ENCODE peak calls at places on chromosomes 13 and 19, in ten cellular contexts. B is AG04449; D is AG04450; U is CD8-positive, alpha-beta memory T cell; H is psoas muscle; P is lower leg skin; G is body of pancreas; Z is brain microvascular endothelial cell; S is adipocyte; Y is Peyer's patch. I is an unnamed sample.

GRCh38 chr19:29842471-29843179 is 30.8 kb downstream of the CCNE1 start:
- DNase-seq in B (no peak), D (no peak), U (no peak), H (peak; percentile 39), P (no peak), G (no peak), Z (no peak), S (no peak), Y (no peak), I (peak; percentile 57)

GRCh38 chr13:58434943-58435342 is 803.4 kb downstream of the PCDH17 start:
- DNase-seq in B (no peak), D (no peak), U (no peak), H (no peak), P (no peak), G (no peak), Z (no peak), S (no peak), Y (no peak), I (no peak)

GRCh38 chr19:54674021-54674617 is 11.3 kb downstream of the LILRB4 start:
- DNase-seq in B (no peak), D (no peak), U (no peak), H (no peak), P (no peak), G (no peak), Z (no peak), S (peak; percentile 53), Y (no peak), I (no peak)

GRCh38 chr13:80010286-80010831 is 330.6 kb downstream of the SPRY2 start:
- DNase-seq in B (no peak), D (no peak), U (no peak), H (no peak), P (no peak), G (peak; percentile 23), Z (no peak), S (no peak), Y (no peak), I (no peak)

GRCh38 chr19:16836115-16836905 is 7.1 kb downstream of the SIN3B start:
- DNase-seq in B (no peak), D (no peak), U (no peak), H (no peak), P (no peak), G (no peak), Z (peak; percentile 20), S (no peak), Y (peak; percentile 31), I (peak; percentile 26)

GRCh38 chr19:12314553-12314952 is 18.9 kb downstream of the ZNF563 start:
- DNase-seq in B (no peak), D (no peak), U (no peak), H (no peak), P (no peak), G (peak; percentile 23), Z (no peak), S (no peak), Y (no peak), I (no peak)

GRCh38 chr19:34732548-34733255 is 1.3 kb upstream of the ZNF181 start:
- DNase-seq in B (no peak), D (no peak), U (peak; percentile 2), H (no peak), P (no peak), G (peak; percentile 15), Z (no peak), S (no peak), Y (no peak), I (no peak)

GRCh38 chr19:49887037-49887652 is 9.5 kb downstream of the IL4I1 start:
- DNase-seq in B (no peak), D (no peak), U (no peak), H (no peak), P (no peak), G (no peak), Z (no peak), S (no peak), Y (peak; percentile 15), I (no peak)

GRCh38 chr19:22144394-22144793 is 52.4 kb downstream of the ZNF676 start:
- DNase-seq in B (no peak), D (no peak), U (no peak), H (no peak), P (no peak), G (no peak), Z (no peak), S (no peak), Y (no peak), I (no peak)

GRCh38 chr13:75196112-75196855 is 285.7 kb downstream of the TBC1D4 start:
- DNase-seq in B (no peak), D (no peak), U (no peak), H (no peak), P (no peak), G (no peak), Z (peak; percentile 73), S (peak; percentile 83), Y (no peak), I (no peak)

GRCh38 chr13:91017669-91018053 is 329.8 kb upstream of the MIR17HG start:
- DNase-seq in B (no peak), D (no peak), U (no peak), H (no peak), P (no peak), G (peak; percentile 21), Z (no peak), S (no peak), Y (no peak), I (no peak)

GRCh38 chr13:95154441-95154886 is 146.8 kb downstream of the ABCC4 start:
- DNase-seq in B (no peak), D (no peak), U (no peak), H (no peak), P (no peak), G (no peak), Z (peak; percentile 2), S (no peak), Y (no peak), I (no peak)
- H3K4me3 ChIP-seq in B (no peak overlapping the region), D (no peak overlapping the region), U (no peak overlapping the region), H (no peak overlapping the region), P (no peak overlapping the region), G (no peak overlapping the region), Z (no peak overlapping the region), S (no peak overlapping the region), Y (no peak overlapping the region), I (no peak overlapping the region)

DNA sequence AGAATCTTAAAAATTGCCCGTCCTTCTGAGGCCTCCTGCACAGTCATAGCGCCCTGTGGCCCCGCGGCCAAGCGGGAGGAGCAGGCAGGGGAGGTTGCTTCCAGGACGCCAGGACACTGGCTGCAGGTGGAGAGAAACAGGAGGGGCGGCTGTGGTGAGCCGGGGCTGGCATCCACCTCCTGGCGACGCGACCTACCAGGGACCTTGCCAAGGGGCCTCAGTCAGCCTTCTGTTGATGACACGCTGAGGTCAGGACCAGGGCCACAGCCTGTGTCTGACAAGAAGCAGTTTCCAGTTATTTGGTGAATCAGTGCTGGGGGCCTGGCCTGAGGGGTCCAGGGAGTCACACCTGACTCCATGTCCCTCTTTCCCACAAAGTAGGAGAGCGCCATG is 13.3 kb upstream of the MKNK2 start:
- DNase-seq in B (no peak), D (no peak), U (no peak), H (peak; percentile 88), P (no peak), G (no peak), Z (no peak), S (no peak), Y (no peak), I (peak; percentile 82)
- H3K4me3 ChIP-seq in B (no peak overlapping the region), D (no peak overlapping the region), U (no peak overlapping the region), H (peak overlapping the region; percentile 41), P (no peak overlapping the region), G (no peak overlapping the region), Z (no peak overlapping the region), S (no peak overlapping the region), Y (no peak overlapping the region), I (no peak overlapping the region)

GRCh38 chr19:19224150-19224851 is 12.5 kb downstream of the NCAN start:
- DNase-seq in B (no peak), D (no peak), U (no peak), H (no peak), P (no peak), G (no peak), Z (no peak), S (no peak), Y (no peak), I (no peak)
- H3K4me3 ChIP-seq in B (no peak overlapping the region), D (no peak overlapping the region), U (peak overlapping the region; percentile 65), H (no peak overlapping the region), P (no peak overlapping the region), G (no peak overlapping the region), Z (no peak overlapping the region), S (no peak overlapping the region), Y (no peak overlapping the region), I (no peak overlapping the region)

DNA sequence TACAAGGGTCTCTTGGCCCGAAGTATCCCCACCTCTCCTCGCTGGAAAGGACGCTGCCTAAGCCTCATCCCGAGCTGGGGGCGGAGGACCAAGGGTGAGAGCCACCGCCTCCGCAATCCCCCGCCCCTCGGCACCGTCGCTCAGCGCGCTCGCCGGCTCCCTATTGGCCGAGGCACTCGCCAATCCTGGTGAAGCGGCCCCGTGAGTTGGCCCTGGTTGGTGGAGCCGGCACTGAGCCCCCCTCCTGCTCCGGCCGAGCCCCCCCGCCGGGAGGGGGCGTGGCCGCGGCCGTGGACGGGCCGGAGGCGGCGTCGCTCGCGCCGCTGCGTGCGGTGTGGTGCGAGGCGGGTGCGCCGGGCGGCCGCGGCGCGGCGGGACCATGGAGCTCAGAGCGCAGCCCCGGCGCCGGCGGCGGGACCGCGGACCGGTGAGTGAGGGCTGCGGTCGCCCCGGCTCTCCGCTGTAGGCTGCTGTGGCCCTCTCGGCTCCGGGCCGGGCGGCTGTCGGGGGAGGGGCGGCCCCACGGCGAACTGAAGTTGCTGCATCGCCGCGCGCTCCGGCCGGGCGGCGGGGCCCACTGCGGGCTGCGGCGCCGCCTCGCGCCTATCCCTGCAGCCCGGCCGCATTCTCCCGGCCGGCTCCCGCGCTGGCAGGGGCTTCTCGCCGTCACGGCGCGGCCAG is at the start of gene WASF3:
- DNase-seq in B (peak; percentile 42), D (peak; percentile 72), U (peak; percentile 22), H (peak; percentile 97), P (peak; percentile 89), G (peak; percentile 95), Z (peak; percentile 88), S (peak; percentile 98), Y (peak; percentile 45), I (peak; percentile 96)
- H3K4me3 ChIP-seq in B (peak within 1 kb of the TSS; percentile 72), D (peak within 1 kb of the TSS; percentile 69), U (no peak within 1 kb of the TSS), H (peak within 1 kb of the TSS; percentile 82), P (peak within 1 kb of the TSS; percentile 72), G (peak within 1 kb of the TSS; percentile 54), Z (peak within 1 kb of the TSS; percentile 61), S (peak within 1 kb of the TSS; percentile 89), Y (peak within 1 kb of the TSS; percentile 37), I (peak within 1 kb of the TSS; percentile 46)

DNA sequence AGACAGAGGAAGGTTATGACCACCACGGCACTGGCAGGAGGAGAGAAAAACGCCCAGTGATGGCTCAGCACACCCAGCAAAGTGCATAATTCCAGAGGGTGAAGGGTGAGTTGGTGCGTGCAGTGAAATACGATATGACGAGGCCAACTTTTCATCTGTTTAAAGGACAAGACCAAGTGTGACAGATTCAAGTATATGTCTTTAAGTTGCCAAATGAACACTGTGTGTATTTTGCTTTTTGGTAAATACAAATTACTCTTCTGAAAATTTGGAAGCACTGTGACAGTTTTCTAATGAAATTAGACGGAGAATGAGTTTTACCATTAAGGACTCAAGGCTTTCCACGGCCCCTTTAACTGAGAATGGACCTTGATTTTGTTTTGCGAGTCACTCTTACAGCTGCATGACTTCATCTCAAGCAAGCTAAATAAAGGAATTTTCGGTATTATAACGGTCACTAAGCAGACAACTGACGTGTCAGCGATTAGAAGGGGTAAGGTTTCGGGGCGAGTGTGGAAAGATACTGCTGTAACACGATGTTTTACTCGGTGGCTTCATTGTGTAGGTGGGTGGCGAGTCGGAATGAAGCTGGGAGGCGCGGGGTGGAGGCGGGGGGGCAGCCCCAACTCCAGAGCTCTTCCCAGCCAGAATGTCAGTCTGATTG is 22.8 kb downstream of the COL4A2 start:
- DNase-seq in B (no peak), D (no peak), U (no peak), H (no peak), P (no peak), G (no peak), Z (peak; percentile 89), S (peak; percentile 87), Y (no peak), I (peak; percentile 24)
- H3K4me3 ChIP-seq in B (no peak overlapping the region), D (peak overlapping the region; percentile 40), U (no peak overlapping the region), H (peak overlapping the region; percentile 19), P (no peak overlapping the region), G (no peak overlapping the region), Z (peak overlapping the region; percentile 15), S (no peak overlapping the region), Y (no peak overlapping the region), I (no peak overlapping the region)

GRCh38 chr19:3687774-3688706 is 12.2 kb downstream of the PIP5K1C start:
- DNase-seq in B (no peak), D (no peak), U (peak; percentile 55), H (no peak), P (no peak), G (peak; percentile 57), Z (no peak), S (no peak), Y (peak; percentile 62), I (no peak)
- H3K4me3 ChIP-seq in B (no peak overlapping the region), D (no peak overlapping the region), U (peak overlapping the region; percentile 64), H (no peak overlapping the region), P (no peak overlapping the region), G (no peak overlapping the region), Z (no peak overlapping the region), S (no peak overlapping the region), Y (peak overlapping the region; percentile 47), I (no peak overlapping the region)

I was measured in adrenal gland.